ENCODE peak calls at places on chromosomes 3 and 15, in seven cellular contexts. E is fibroblast of pulmonary artery, W is cardiac muscle cell, N is pancreas, O is SJSA1, G is hepatocyte, J is upper lobe of right lung. Q is an unnamed sample.

GRCh38 chr15:81302605-81303204 is 21.2 kb downstream of the STARD5 start:
- DNase-seq in O (no peak), N (no peak), G (no peak), J (no peak), E (no peak), W (no peak), Q (no peak)

GRCh38 chr3:57095361-57095760 is 34.9 kb downstream of the SPATA12 start:
- DNase-seq in G (no peak), J (no peak), N (no peak), W (no peak), O (no peak), E (no peak), Q (no peak)

GRCh38 chr3:185423178-185423577 is 60.2 kb downstream of the MAP3K13 start:
- DNase-seq in J (no peak), G (no peak), O (no peak), E (peak), N (no peak), W (no peak), Q (peak)

GRCh38 chr15:65902373-65902772 is 33.1 kb downstream of the RAB11A start:
- DNase-seq in G (peak), E (peak), W (no peak), J (peak), O (no peak), N (no peak), Q (peak)

GRCh38 chr3:53169045-53169831 is 8.2 kb downstream of the PRKCD start:
- DNase-seq in N (peak), O (no peak), E (no peak), J (peak), W (no peak), G (no peak), Q (no peak)

GRCh38 chr3:188154758-188155574 is 1.0 kb downstream of the LPP start:
- DNase-seq in G (no peak), O (no peak), E (peak), W (no peak), N (no peak), J (no peak), Q (peak)

GRCh38 chr3:109187390-109187789 is 50.9 kb downstream of the C3orf85 start:
- DNase-seq in O (no peak), J (no peak), G (no peak), N (no peak), W (no peak), E (no peak), Q (no peak)

GRCh38 chr3:143139786-143140185 is 20.2 kb downstream of the CHST2 start:
- DNase-seq in E (peak), N (no peak), O (no peak), J (no peak), G (no peak), W (no peak), Q (peak)

GRCh38 chr3:9768376-9768775 is 1.4 kb downstream of the CAMK1 start:
- DNase-seq in O (no peak), J (no peak), W (no peak), E (no peak), G (no peak), N (no peak), Q (no peak)

GRCh38 chr3:149658444-149659172 is 783 bp upstream of the WWTR1 start:
- DNase-seq in O (peak), N (peak), W (peak), E (peak), J (peak), G (peak), Q (peak)

GRCh38 chr3:44513513-44513912 is 36.0 kb upstream of the ZNF445 start:
- DNase-seq in W (peak), J (no peak), E (no peak), O (no peak), G (no peak), N (no peak), Q (no peak)

GRCh38 chr15:57343526-57343925 is 32.8 kb upstream of the CGNL1 start:
- DNase-seq in E (no peak), O (no peak), N (peak), W (no peak), G (no peak), J (no peak), Q (no peak)

GRCh38 chr3:156826144-156826895 is at the start of gene LEKR1:
- DNase-seq in W (peak), N (peak), O (peak), G (peak), J (peak), E (peak), Q (peak)

GRCh38 chr15:50907866-50908208 is 646 bp upstream of the AP4E1 start:
- DNase-seq in O (no peak), G (peak), N (peak), J (no peak), E (peak), W (peak), Q (peak)

GRCh38 chr3:124584245-124584551 is 146.1 kb upstream of the UMPS start:
- DNase-seq in E (no peak), G (no peak), W (no peak), O (no peak), N (no peak), J (no peak), Q (no peak)

GRCh38 chr3:188947983-188948657 is 223.7 kb upstream of the TPRG1 start:
- DNase-seq in N (peak), J (peak), W (peak), E (peak), G (peak), O (no peak), Q (peak)

GRCh38 chr15:74396445-74397238 is 29.2 kb upstream of the CYP11A1 start:
- DNase-seq in G (peak), J (no peak), N (peak), E (no peak), O (no peak), W (peak), Q (peak)

GRCh38 chr3:189507856-189508255 is 123.3 kb upstream of the TP63 start:
- DNase-seq in G (no peak), N (no peak), E (no peak), J (no peak), W (no peak), O (no peak), Q (no peak)

GRCh38 chr3:31981206-31982181 is at the start of the genes OSBPL10 and ZNF860:
- DNase-seq in W (peak), N (peak), E (peak), G (peak), O (peak), J (peak), Q (peak)

DNA sequence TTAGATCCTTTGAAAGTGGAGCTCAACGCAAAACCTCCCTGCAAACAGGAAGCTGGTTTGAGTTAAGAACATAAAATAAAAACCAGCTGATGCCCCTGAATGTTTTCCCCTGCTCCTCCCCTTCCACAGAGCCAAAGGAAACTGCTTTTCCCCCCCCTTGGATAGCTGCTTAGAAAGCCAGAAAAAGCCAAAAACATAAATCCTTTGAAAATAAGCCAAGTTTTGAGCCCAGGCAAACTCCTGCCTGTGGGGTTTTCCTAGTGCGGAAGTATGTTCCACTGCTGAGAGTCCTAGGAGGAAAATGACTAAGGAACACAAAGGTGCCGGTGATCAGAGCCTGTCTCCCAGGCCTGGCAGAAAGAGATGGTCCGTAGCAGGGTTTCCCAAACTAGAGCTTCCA is 22.2 kb downstream of the MAPKBP1 start:
- DNase-seq in E (peak), O (no peak), G (peak), W (no peak), N (no peak), J (no peak), Q (peak)
- H3K4me3 ChIP-seq in E (no peak), O (no peak), G (no peak), W (no peak), N (no peak), J (no peak), Q (peak)

DNA sequence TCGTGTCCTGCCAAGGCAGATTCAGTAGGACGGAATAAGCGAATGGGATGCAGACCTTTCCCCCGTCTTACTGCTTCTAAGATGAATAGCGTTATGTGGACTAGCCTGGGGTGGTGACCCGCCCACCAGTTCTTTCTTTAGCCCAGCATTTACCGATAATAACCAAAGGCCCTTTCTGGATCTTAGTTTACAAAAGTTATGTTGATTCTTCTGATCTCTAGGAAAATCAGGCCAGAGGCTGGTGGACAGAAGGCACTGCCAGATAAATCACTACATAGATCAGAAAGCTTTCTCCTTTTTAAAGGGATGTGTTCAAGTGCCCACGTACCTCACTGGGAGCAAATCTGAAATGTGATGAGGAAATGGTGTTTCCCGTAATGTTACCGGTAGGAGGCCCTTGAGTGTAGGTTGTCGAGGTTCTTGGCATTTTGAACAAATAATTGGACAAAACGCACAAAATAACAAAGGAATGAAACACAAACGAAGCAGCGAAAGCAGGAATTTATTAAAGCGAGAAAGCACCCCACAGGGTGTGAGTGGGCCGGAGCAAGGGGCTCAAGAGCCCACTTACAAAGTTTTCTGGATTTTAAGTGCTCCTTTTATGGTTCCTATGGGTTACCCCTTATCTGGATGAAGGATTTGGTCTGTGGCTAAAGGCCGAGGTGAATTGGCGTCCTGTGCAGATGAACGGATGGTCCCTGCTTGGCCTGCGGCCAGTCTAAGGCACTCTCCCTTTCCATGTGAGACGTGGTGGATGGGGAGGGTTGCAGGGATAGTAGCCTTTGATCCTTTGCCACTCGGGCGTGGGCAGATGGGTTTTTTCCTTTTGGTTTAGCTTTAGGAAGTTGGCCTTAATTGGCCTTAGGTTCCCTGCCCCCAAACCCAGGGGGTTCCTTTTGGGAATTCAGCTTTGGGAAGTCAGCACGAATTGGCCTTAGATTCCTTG is 977 bp downstream of the SNX1 start:
- DNase-seq in J (no peak), E (peak), W (peak), N (no peak), G (peak), O (no peak), Q (peak)
- H3K4me3 ChIP-seq in J (peak), E (peak), W (peak), N (peak), G (peak), O (peak), Q (peak)

GRCh38 chr3:14741510-14741909 is 66.6 kb downstream of the C3orf20 start:
- DNase-seq in W (no peak), E (no peak), G (no peak), O (no peak), N (no peak), J (no peak), Q (no peak)
- H3K4me3 ChIP-seq in W (no peak), E (no peak), G (no peak), O (no peak), N (no peak), J (no peak), Q (no peak)

GRCh38 chr15:59148160-59148810 is 43.3 kb downstream of the CCNB2 start:
- DNase-seq in E (peak), J (no peak), O (no peak), W (no peak), N (no peak), G (no peak), Q (peak)

GRCh38 chr15:59152694-59153450 is 47.9 kb downstream of the CCNB2 start:
- DNase-seq in W (no peak), O (no peak), E (no peak), J (no peak), G (no peak), N (no peak), Q (no peak)

GRCh38 chr15:59143281-59143680 is 38.3 kb downstream of the CCNB2 start:
- DNase-seq in J (no peak), O (no peak), G (no peak), W (no peak), N (no peak), E (no peak), Q (no peak)

GRCh38 chr15:59150185-59150584 is 45.2 kb downstream of the CCNB2 start:
- DNase-seq in O (no peak), N (no peak), J (no peak), W (no peak), G (no peak), E (no peak), Q (peak)

GRCh38 chr15:59147666-59148065 is 42.7 kb downstream of the CCNB2 start:
- DNase-seq in G (no peak), J (no peak), E (no peak), N (no peak), W (no peak), O (no peak), Q (no peak)
- H3K4me3 ChIP-seq in G (no peak), J (no peak), E (no peak), N (no peak), W (no peak), O (no peak), Q (no peak)